ENCODE peak calls at places on chromosomes 3 and 15, in six cellular contexts. F is thyroid gland, W is AG09309, R is foreskin fibroblast, C is psoas muscle, B is WERI-Rb-1. M is an unnamed sample.

GRCh38 chr15:57156210-57156887 is 220.0 kb upstream of the CGNL1 start:
- DNase-seq in C (no peak), W (no peak), R (peak), B (no peak), F (no peak), M (no peak)

GRCh38 chr15:81897011-81897677 is 148.7 kb downstream of the MEX3B start:
- DNase-seq in R (peak), B (no peak), W (peak), C (no peak), F (no peak), M (no peak)

GRCh38 chr15:85408270-85408746 is 27.9 kb downstream of the AKAP13 start:
- DNase-seq in W (no peak), B (no peak), R (no peak), F (no peak), C (no peak), M (no peak)

GRCh38 chr3:81985996-81986723 is 224.7 kb upstream of the GBE1 start:
- DNase-seq in F (no peak), W (no peak), C (no peak), R (no peak), B (no peak), M (peak)

GRCh38 chr3:87228316-87228715 is 1.2 kb downstream of the CHMP2B start:
- DNase-seq in F (no peak), B (no peak), R (peak), C (no peak), W (no peak), M (no peak)

GRCh38 chr3:128488636-128488994 is 4.4 kb downstream of the GATA2 start:
- DNase-seq in W (no peak), F (no peak), C (no peak), B (no peak), R (no peak), M (no peak)

GRCh38 chr3:147415337-147415736 is 6.2 kb downstream of the ZIC1 start:
- DNase-seq in W (no peak), R (no peak), F (no peak), C (no peak), B (no peak), M (no peak)

GRCh38 chr3:30779686-30780287 is 114.7 kb downstream of the GADL1 start:
- DNase-seq in F (no peak), B (peak), W (no peak), C (no peak), R (peak), M (peak)

GRCh38 chr3:132660745-132661067 is 577 bp downstream of the UBA5 start:
- DNase-seq in F (no peak), B (no peak), R (peak), C (no peak), W (no peak), M (peak)

GRCh38 chr3:55721716-55722484 is 234.8 kb upstream of the WNT5A start:
- DNase-seq in F (peak), W (no peak), C (peak), B (peak), R (peak), M (peak)

GRCh38 chr3:9080165-9080564 is 116.9 kb upstream of the RAD18 start:
- DNase-seq in R (no peak), B (no peak), C (no peak), F (no peak), W (no peak), M (no peak)

GRCh38 chr15:83845230-83845629 is 191.3 kb downstream of the ADAMTSL3 start:
- DNase-seq in R (peak), W (peak), F (no peak), B (no peak), C (no peak), M (no peak)

GRCh38 chr15:48644827-48645557 is 517 bp downstream of the FBN1 start:
- DNase-seq in W (no peak), F (peak), B (peak), R (peak), C (peak), M (peak)
- H3K4me3 ChIP-seq in W (peak), F (peak), B (peak), R (peak), C (peak), M (peak)

GRCh38 chr15:72983812-72984211 is 68.5 kb upstream of the NEO1 start:
- DNase-seq in R (no peak), F (no peak), C (no peak), B (no peak), W (no peak), M (no peak)

GRCh38 chr15:72979754-72980153 is 72.5 kb upstream of the NEO1 start:
- DNase-seq in C (no peak), F (no peak), W (no peak), B (no peak), R (no peak), M (no peak)

GRCh38 chr15:72979308-72979707 is 73.0 kb upstream of the NEO1 start:
- DNase-seq in F (no peak), R (no peak), C (no peak), B (no peak), W (no peak), M (no peak)

DNA sequence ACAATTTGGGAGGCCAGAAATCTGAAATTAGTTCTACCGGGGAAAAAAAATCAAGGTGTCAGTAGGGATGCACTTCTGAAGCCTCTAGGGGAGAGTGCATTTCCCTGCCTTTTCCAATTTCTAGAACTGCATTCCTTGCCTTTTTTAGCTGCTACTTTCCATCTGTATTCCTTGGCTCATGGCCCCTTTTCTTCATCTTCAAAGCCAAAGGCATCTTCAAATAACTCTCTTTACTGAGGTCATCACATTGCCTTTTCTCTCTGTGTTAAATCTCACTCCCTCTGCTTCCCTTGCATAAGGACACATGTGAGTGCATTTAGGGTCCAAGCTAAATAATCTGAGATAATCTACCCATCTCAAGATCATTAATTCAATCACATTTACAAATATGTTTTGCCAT is 69.5 kb upstream of the NEO1 start:
- DNase-seq in C (no peak), B (no peak), R (peak), F (no peak), W (no peak), M (no peak)
- TF ChIP-seq CTCF in C (no peak), B (no peak), R (no peak), F (no peak), W (no peak), M (no peak)

GRCh38 chr3:120090422-120090821 is 3.8 kb downstream of the GSK3B start:
- DNase-seq in W (no peak), C (no peak), R (no peak), F (no peak), B (no peak), M (no peak)

GRCh38 chr3:120092444-120092843 is 1.8 kb downstream of the GSK3B start:
- DNase-seq in R (no peak), B (no peak), W (no peak), F (no peak), C (no peak), M (no peak)

GRCh38 chr3:120088622-120089021 is 5.6 kb downstream of the GSK3B start:
- DNase-seq in B (no peak), C (no peak), F (no peak), W (no peak), R (no peak), M (no peak)

GRCh38 chr3:120093119-120093922 is 926 bp downstream of the GSK3B start:
- DNase-seq in C (no peak), F (peak), R (peak), B (no peak), W (peak), M (peak)

GRCh38 chr3:120089089-120089488 is 5.2 kb downstream of the GSK3B start:
- DNase-seq in R (no peak), C (no peak), F (no peak), B (no peak), W (no peak), M (no peak)
- H3K4me3 ChIP-seq in R (peak), C (peak), F (no peak), B (no peak), W (no peak), M (no peak)

DNA sequence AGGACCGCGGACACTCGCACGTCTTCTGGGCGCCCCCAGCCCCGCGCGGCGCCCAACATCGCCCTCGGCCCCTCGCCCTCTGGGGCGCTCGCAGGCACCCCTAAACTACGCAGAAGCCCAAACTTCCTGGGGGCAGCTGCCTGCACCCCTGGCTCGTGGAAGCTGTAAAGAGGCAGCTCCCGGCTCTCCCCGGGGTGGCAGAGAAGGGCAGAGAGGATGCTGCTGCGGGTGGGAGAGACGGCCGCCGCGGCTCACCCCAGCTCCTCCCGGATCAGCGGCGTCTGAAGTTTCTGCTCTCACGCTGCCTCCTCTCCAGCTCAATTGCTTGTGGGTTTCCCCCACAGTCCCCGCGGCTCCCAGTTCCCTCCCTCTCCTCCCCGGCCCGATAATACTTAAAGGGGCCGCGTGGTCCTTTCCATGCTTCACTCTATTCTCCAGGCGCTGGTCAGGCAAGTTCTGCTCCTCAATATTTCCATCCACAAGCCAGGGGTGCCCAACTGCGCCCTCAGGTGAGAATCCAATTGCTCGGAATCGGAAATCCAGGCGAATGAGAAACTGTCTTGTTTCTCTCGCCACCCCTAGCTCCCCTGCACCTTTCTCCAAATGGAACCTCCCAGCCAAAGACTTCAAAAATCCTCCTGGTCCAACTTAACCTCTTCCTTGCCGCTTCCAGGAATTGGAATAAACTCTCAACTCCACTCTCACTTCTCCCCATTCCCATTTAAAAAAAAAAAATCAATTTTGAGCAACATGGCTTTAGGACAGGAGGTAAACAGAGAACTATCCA is 748.5 kb downstream of the ROBO1 start:
- DNase-seq in W (peak), R (peak), F (peak), C (peak), B (peak), M (peak)
- TF ChIP-seq CTCF in W (no peak), R (no peak), F (no peak), C (no peak), B (no peak), M (peak)

GRCh38 chr15:58331562-58331902 is 100.3 kb upstream of the LIPC start:
- DNase-seq in C (no peak), F (no peak), W (peak), B (no peak), R (no peak), M (no peak)
- H3K4me3 ChIP-seq in C (peak), F (no peak), W (no peak), B (no peak), R (peak), M (no peak)